ENCODE peak calls at places on chromosomes 7 and 10, in ten cellular contexts. W is body of pancreas; I is heart right ventricle; U is upper lobe of right lung; D is SJCRH30; K is effector memory CD4-positive, alpha-beta T cell; N is neural progenitor cell; E is CD8-positive, alpha-beta memory T cell; O is spleen; S is endodermal cell. G is an unnamed sample. For H3K36me3 and H3K4me1, the result is how much of the 10 kb centered on the place peaks cover.

GRCh38 chr7:87344446-87344845 is 1.0 kb upstream of the CROT start:
- DNase-seq in D (no peak), K (no peak), W (no peak), I (no peak), E (no peak), U (no peak), O (no peak), N (no peak), S (no peak), G (no peak)

GRCh38 chr7:103571591-103571990 is 125.6 kb upstream of the SLC26A5 start:
- DNase-seq in K (no peak), E (no peak), N (no peak), I (no peak), U (no peak), O (no peak), S (no peak), D (no peak), W (no peak), G (no peak)

GRCh38 chr10:101725843-101726242 is 30.9 kb upstream of the FBXW4 start:
- DNase-seq in D (no peak), W (no peak), K (no peak), U (no peak), N (no peak), I (no peak), E (no peak), O (no peak), S (no peak), G (no peak)

GRCh38 chr7:92833024-92833765 is 3.2 kb downstream of the CDK6 start:
- DNase-seq in N (peak), I (peak), U (peak), W (peak), D (peak), S (peak), K (peak), E (peak), O (peak), G (peak)

GRCh38 chr10:58577394-58577793 is 64.7 kb downstream of the BICC1 start:
- DNase-seq in E (no peak), K (no peak), O (no peak), W (no peak), I (no peak), S (no peak), U (no peak), D (no peak), N (no peak), G (no peak)

GRCh38 chr10:1882168-1882567 is 144.8 kb upstream of the ADARB2 start:
- DNase-seq in O (no peak), D (no peak), U (no peak), N (no peak), E (no peak), K (no peak), W (no peak), S (no peak), I (no peak), G (no peak)

GRCh38 chr7:134892963-134893362 is 93.3 kb upstream of the AGBL3 start:
- DNase-seq in K (no peak), N (no peak), E (no peak), S (no peak), I (no peak), O (no peak), U (no peak), W (no peak), D (no peak), G (no peak)

GRCh38 chr10:18099420-18099819 is 40.8 kb upstream of the CACNB2 start:
- DNase-seq in E (no peak), U (no peak), D (no peak), N (no peak), S (no peak), O (no peak), I (no peak), W (no peak), K (no peak), G (no peak)

GRCh38 chr7:95642173-95642572 is 45.9 kb upstream of the PDK4 start:
- DNase-seq in D (no peak), I (no peak), K (no peak), O (no peak), E (no peak), U (no peak), N (no peak), W (no peak), S (no peak), G (no peak)

DNA sequence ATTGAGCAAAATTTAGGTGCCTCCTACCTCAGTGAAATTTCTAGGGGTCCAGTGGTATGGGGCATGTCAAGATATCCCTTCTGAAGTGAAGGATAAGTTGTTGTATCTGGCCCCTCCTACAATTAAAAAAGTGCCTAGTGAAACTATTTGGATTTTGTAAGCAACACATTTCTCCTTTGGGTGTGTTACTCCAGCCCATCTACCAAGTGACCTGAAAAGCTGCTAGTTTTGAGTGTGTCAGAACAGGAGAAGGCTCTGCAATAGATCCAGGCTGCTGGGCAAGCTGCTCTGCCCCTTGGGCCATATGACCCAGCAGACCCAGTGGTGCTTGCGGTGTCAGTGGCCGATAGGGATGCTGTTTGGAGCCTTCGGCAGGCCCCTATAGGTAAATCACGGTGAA is 46.0 kb downstream of the PTPRE start:
- DNase-seq in O (no peak), S (no peak), N (no peak), K (no peak), E (no peak), I (no peak), U (no peak), D (no peak), W (no peak), G (no peak)
- H3K36me3 ChIP-seq in O (under half), S (under half), N (under half), K (under half), E (under half), I (under half), U (under half), D (under half), W (under half), G (under half)

DNA sequence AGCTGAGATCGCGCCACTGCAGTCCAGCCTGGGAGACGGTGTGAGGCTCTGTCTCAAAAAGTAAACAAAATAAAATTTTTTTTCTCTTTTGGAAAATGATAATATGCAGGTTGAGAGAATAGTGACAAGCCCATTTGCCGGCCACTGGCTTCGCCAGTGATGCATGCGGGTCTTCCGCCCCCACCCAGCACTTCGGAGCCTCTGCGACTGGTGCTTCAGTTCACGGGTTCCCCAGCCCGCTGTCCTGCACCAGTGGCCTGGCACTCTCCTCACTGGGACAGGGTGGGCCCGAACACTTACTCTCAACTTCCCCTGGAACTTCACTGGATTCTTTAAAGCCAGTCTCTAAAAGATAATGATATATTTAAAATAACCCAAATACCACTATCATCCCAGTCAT is 2.7 kb downstream of the SUN1 start:
- DNase-seq in K (no peak), D (no peak), E (no peak), W (no peak), O (peak), I (no peak), U (no peak), S (no peak), N (no peak), G (no peak)
- H3K4me1 ChIP-seq in K (under half), D (under half), E (under half), W (under half), O (half or more), I (half or more), U (under half), S (under half), N (under half), G (half or more)

GRCh38 chr7:156580036-156580435 is 60.5 kb upstream of the RNF32 start:
- DNase-seq in S (no peak), O (no peak), K (no peak), E (no peak), U (no peak), N (no peak), I (no peak), D (no peak), W (no peak), G (no peak)
- H3K27ac ChIP-seq in S (no peak), O (no peak), K (no peak), E (no peak), U (no peak), N (no peak), I (no peak), D (no peak), W (no peak), G (no peak)

GRCh38 chr7:2371329-2371728 is 16.7 kb downstream of the EIF3B start:
- DNase-seq in E (no peak), W (no peak), K (no peak), O (no peak), U (no peak), N (no peak), I (no peak), D (no peak), S (no peak), G (no peak)

GRCh38 chr7:2373124-2373556 is 18.5 kb downstream of the EIF3B start:
- DNase-seq in W (peak), I (no peak), S (peak), U (no peak), D (no peak), O (no peak), N (no peak), E (no peak), K (no peak), G (peak)

GRCh38 chr7:2373646-2374045 is 19.0 kb downstream of the EIF3B start:
- DNase-seq in U (no peak), E (no peak), K (no peak), I (no peak), W (no peak), O (no peak), S (no peak), D (no peak), N (no peak), G (no peak)

GRCh38 chr7:2372724-2373123 is 18.1 kb downstream of the EIF3B start:
- DNase-seq in D (no peak), W (no peak), K (no peak), E (no peak), U (no peak), S (peak), O (no peak), I (no peak), N (no peak), G (no peak)

DNA sequence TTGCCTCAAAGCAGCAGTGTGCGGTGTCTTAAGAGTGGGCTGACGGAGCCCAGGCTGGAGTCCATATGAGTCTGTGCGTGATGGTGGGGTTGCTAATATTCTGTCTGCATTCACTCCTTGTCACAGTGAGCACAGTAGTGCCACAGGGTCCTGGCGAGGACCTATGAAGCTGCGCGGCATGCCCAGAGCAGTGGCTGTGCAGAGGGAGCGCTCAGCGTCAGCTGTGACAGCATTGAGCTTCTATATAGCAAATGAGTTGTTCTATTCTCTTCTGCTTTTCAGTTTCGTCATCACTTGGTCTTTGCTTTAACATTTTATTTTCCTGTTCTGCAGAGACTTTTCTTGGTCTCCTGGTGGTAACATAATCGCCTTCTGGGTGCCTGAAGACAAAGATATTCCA is 14.5 kb downstream of the EIF3B start:
- DNase-seq in W (no peak), D (no peak), O (no peak), E (no peak), S (no peak), N (no peak), U (no peak), K (no peak), I (no peak), G (no peak)
- H3K36me3 ChIP-seq in W (half or more), D (half or more), O (under half), E (half or more), S (half or more), N (under half), U (half or more), K (half or more), I (half or more), G (under half)

GRCh38 chr7:74293577-74293908 is 4.3 kb downstream of the CLIP2 start:
- DNase-seq in W (no peak), K (no peak), D (no peak), O (no peak), U (no peak), E (no peak), N (no peak), S (no peak), I (no peak), G (no peak)

GRCh38 chr7:74297516-74298233 is 8.5 kb downstream of the CLIP2 start:
- DNase-seq in W (no peak), N (no peak), O (no peak), D (no peak), E (no peak), K (no peak), I (no peak), S (no peak), U (no peak), G (no peak)

GRCh38 chr7:74291535-74291934 is 2.3 kb downstream of the CLIP2 start:
- DNase-seq in N (no peak), D (no peak), W (no peak), S (no peak), I (no peak), E (no peak), K (no peak), O (no peak), U (no peak), G (no peak)

GRCh38 chr7:74292757-74293576 is 3.8 kb downstream of the CLIP2 start:
- DNase-seq in N (no peak), U (no peak), K (no peak), E (no peak), W (peak), S (peak), O (no peak), D (no peak), I (no peak), G (no peak)

GRCh38 chr7:74294191-74294998 is 5.2 kb downstream of the CLIP2 start:
- DNase-seq in O (no peak), S (peak), N (no peak), D (no peak), K (no peak), U (no peak), W (peak), E (no peak), I (peak), G (no peak)
- H3K4me1 ChIP-seq in O (half or more), S (under half), N (under half), D (under half), K (under half), U (under half), W (half or more), E (under half), I (half or more), G (under half)

GRCh38 chr7:98902523-98902922 is 24.2 kb downstream of the TRRAP start:
- DNase-seq in U (no peak), S (no peak), N (no peak), I (no peak), D (no peak), O (no peak), E (no peak), W (no peak), K (no peak), G (no peak)
- H3K27ac ChIP-seq in U (no peak), S (no peak), N (no peak), I (no peak), D (no peak), O (no peak), E (no peak), W (no peak), K (no peak), G (no peak)

GRCh38 chr10:129059977-129060376 is 407.1 kb upstream of the MGMT start:
- DNase-seq in K (no peak), O (no peak), S (no peak), N (no peak), I (no peak), E (no peak), D (no peak), W (no peak), U (no peak), G (no peak)

GRCh38 chr10:129057856-129058663 is 409.0 kb upstream of the MGMT start:
- DNase-seq in S (peak), K (peak), D (peak), N (no peak), I (no peak), W (no peak), O (peak), E (no peak), U (no peak), G (no peak)

GRCh38 chr10:129063212-129063611 is 403.8 kb upstream of the MGMT start:
- DNase-seq in I (no peak), E (no peak), U (no peak), K (no peak), W (no peak), D (no peak), S (no peak), N (no peak), O (no peak), G (no peak)

GRCh38 chr10:129058664-129059155 is 408.3 kb upstream of the MGMT start:
- DNase-seq in U (no peak), I (no peak), K (no peak), E (no peak), D (no peak), O (no peak), N (no peak), S (peak), W (no peak), G (no peak)

GRCh38 chr10:129063877-129064276 is 403.2 kb upstream of the MGMT start:
- DNase-seq in N (no peak), O (peak), D (no peak), S (no peak), I (no peak), E (no peak), W (no peak), K (no peak), U (no peak), G (no peak)
- H3K36me3 ChIP-seq in N (under half), O (under half), D (under half), S (under half), I (under half), E (under half), W (under half), K (under half), U (under half), G (under half)

DNA sequence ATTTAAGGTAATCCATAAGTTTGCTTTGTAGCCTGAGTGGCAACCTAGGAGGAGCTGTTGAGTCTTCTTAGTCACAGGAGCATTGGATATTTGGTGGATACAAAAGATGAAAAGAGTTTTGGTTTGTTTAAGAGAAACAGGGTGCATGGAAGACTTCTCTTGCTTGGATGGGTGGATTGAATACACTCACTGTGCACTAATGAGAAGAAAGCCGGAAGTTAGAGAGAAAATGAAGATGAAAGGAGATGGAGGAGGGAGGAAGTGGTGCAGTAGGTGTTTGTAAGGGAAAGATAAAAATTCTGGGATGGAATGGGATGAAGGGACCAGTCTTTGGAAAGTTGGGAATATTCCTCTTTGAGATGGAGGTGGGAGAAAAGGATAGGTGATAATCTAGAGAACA is 7.7 kb downstream of the MDFIC start:
- DNase-seq in E (no peak), S (no peak), U (no peak), N (peak), K (no peak), O (no peak), D (no peak), I (no peak), W (no peak), G (no peak)
- H3K4me1 ChIP-seq in E (half or more), S (under half), U (half or more), N (under half), K (under half), O (half or more), D (under half), I (half or more), W (under half), G (under half)

DNA sequence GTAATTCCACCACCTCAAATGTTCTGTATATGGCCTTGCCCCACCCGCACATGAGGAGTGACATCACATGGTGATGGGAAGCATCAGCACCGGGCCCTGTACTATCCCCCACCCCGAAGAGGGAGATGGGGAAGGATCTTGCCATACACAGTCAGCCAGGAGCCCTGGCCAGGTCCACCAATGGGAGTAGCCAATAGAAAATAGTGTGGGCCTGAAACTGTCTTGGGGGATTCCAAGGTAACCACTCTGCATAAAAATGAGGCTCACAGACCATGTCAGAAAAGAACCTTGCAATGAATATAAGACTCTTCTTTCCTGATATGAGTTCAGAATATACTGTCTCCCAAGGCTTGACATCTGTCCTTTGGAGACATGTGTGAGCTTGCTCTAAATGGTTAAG is 51.1 kb downstream of the ADRB1 start:
- DNase-seq in E (no peak), W (no peak), S (no peak), U (no peak), D (no peak), O (no peak), K (no peak), N (no peak), I (no peak), G (no peak)
- H3K27ac ChIP-seq in E (no peak), W (no peak), S (no peak), U (no peak), D (no peak), O (no peak), K (no peak), N (no peak), I (no peak), G (no peak)